ENCODE peak calls at places on chromosomes 3 and 15, in six cellular contexts. One of them, this sample, is unnamed.

GRCh38 chr15:93829115-93829849 is 402.1 kb upstream of the MCTP2 start:
- DNase-seq in HepG2: no peak
- DNase-seq in NB4: peak
- DNase-seq in K562: no peak
- DNase-seq in GM12878: no peak
- DNase-seq in A549: peak
- DNase-seq in this sample: no peak

GRCh38 chr3:78858165-78858564 is 909.6 kb downstream of the ROBO1 start:
- DNase-seq in GM12878: no peak
- DNase-seq in HepG2: no peak
- DNase-seq in NB4: no peak
- DNase-seq in K562: no peak
- DNase-seq in A549: no peak
- DNase-seq in this sample: no peak

GRCh38 chr15:100713163-100713867 is 110.9 kb downstream of the ASB7 start:
- DNase-seq in K562: no peak
- DNase-seq in GM12878: no peak
- DNase-seq in NB4: no peak
- DNase-seq in HepG2: peak
- DNase-seq in A549: peak
- DNase-seq in this sample: peak

GRCh38 chr3:184354121-184354728 is 7.2 kb downstream of the CLCN2 start:
- DNase-seq in A549: peak
- DNase-seq in HepG2: peak
- DNase-seq in GM12878: no peak
- DNase-seq in NB4: peak
- DNase-seq in K562: peak
- DNase-seq in this sample: peak

GRCh38 chr3:129310111-129310601 is 31.5 kb downstream of the HMCES start:
- DNase-seq in GM12878: no peak
- DNase-seq in HepG2: peak
- DNase-seq in NB4: no peak
- DNase-seq in K562: no peak
- DNase-seq in A549: no peak
- DNase-seq in this sample: no peak

GRCh38 chr3:123284399-123285010 is 82.8 kb downstream of the SEC22A start:
- DNase-seq in HepG2: no peak
- DNase-seq in A549: no peak
- DNase-seq in GM12878: no peak
- DNase-seq in K562: no peak
- DNase-seq in NB4: no peak
- DNase-seq in this sample: no peak

GRCh38 chr3:16343101-16343500 is 78.1 kb downstream of the OXNAD1 start:
- DNase-seq in NB4: no peak
- DNase-seq in K562: no peak
- DNase-seq in HepG2: no peak
- DNase-seq in A549: no peak
- DNase-seq in GM12878: no peak
- DNase-seq in this sample: no peak

GRCh38 chr15:52790941-52791751 is 1.0 kb upstream of the ONECUT1 start:
- DNase-seq in K562: no peak
- DNase-seq in A549: no peak
- DNase-seq in GM12878: no peak
- DNase-seq in HepG2: no peak
- DNase-seq in NB4: no peak
- DNase-seq in this sample: no peak

GRCh38 chr3:98713984-98714383 is 49.2 kb upstream of the ST3GAL6 start:
- DNase-seq in A549: no peak
- DNase-seq in HepG2: no peak
- DNase-seq in GM12878: no peak
- DNase-seq in K562: no peak
- DNase-seq in NB4: no peak
- DNase-seq in this sample: no peak

GRCh38 chr3:190120161-190121060 is at the start of gene P3H2:
- DNase-seq in NB4: no peak
- DNase-seq in K562: no peak
- DNase-seq in A549: peak
- DNase-seq in HepG2: peak
- DNase-seq in GM12878: no peak
- DNase-seq in this sample: peak

GRCh38 chr3:53744351-53744750 is 101.9 kb downstream of the CHDH start:
- DNase-seq in A549: no peak
- DNase-seq in NB4: no peak
- DNase-seq in K562: no peak
- DNase-seq in GM12878: no peak
- DNase-seq in HepG2: no peak
- DNase-seq in this sample: no peak

GRCh38 chr3:123071146-123071545 is 4.3 kb downstream of the PDIA5 start:
- DNase-seq in K562: no peak
- DNase-seq in HepG2: peak
- DNase-seq in A549: peak
- DNase-seq in NB4: peak
- DNase-seq in GM12878: no peak
- DNase-seq in this sample: no peak

GRCh38 chr3:63687569-63688233 is 35.2 kb downstream of the SNTN start:
- DNase-seq in K562: no peak
- DNase-seq in NB4: no peak
- DNase-seq in GM12878: no peak
- DNase-seq in A549: no peak
- DNase-seq in HepG2: no peak
- DNase-seq in this sample: no peak

GRCh38 chr3:71684752-71685151 is 40.5 kb downstream of the EIF4E3 start:
- DNase-seq in K562: no peak
- DNase-seq in GM12878: no peak
- DNase-seq in NB4: peak
- DNase-seq in A549: no peak
- DNase-seq in HepG2: no peak
- DNase-seq in this sample: peak

GRCh38 chr3:168248383-168249047 is 152.8 kb upstream of the GOLIM4 start:
- DNase-seq in A549: peak
- DNase-seq in NB4: no peak
- DNase-seq in K562: no peak
- DNase-seq in GM12878: no peak
- DNase-seq in HepG2: no peak
- DNase-seq in this sample: peak

GRCh38 chr3:17412950-17413530 is 329.4 kb downstream of the TBC1D5 start:
- DNase-seq in K562: peak
- DNase-seq in GM12878: peak
- DNase-seq in HepG2: peak
- DNase-seq in NB4: peak
- DNase-seq in A549: peak
- DNase-seq in this sample: peak

GRCh38 chr15:20295238-20295811 is 246.3 kb downstream of the GOLGA6L6 start:
- DNase-seq in HepG2: no peak
- DNase-seq in K562: no peak
- DNase-seq in NB4: no peak
- DNase-seq in A549: no peak
- DNase-seq in GM12878: no peak
- DNase-seq in this sample: no peak

GRCh38 chr15:63042879-63043340 is 363 bp downstream of the TPM1 start:
- DNase-seq in A549: no peak
- DNase-seq in GM12878: no peak
- DNase-seq in HepG2: no peak
- DNase-seq in K562: no peak
- DNase-seq in NB4: no peak
- DNase-seq in this sample: peak

GRCh38 chr3:45126730-45127129 is 19.4 kb downstream of the CDCP1 start:
- DNase-seq in NB4: no peak
- DNase-seq in A549: no peak
- DNase-seq in GM12878: no peak
- DNase-seq in HepG2: no peak
- DNase-seq in K562: no peak
- DNase-seq in this sample: no peak

GRCh38 chr15:60973637-60974415 is 255.3 kb downstream of the RORA start:
- DNase-seq in A549: no peak
- DNase-seq in GM12878: no peak
- DNase-seq in NB4: no peak
- DNase-seq in HepG2: no peak
- DNase-seq in K562: no peak
- DNase-seq in this sample: peak

GRCh38 chr15:48096813-48097212 is 24.0 kb upstream of the SLC24A5 start:
- DNase-seq in NB4: no peak
- DNase-seq in GM12878: no peak
- DNase-seq in HepG2: no peak
- DNase-seq in K562: no peak
- DNase-seq in A549: no peak
- DNase-seq in this sample: no peak

GRCh38 chr3:57974796-57975388 is 33.3 kb upstream of the FLNB start:
- DNase-seq in K562: peak
- DNase-seq in NB4: peak
- DNase-seq in HepG2: peak
- DNase-seq in GM12878: no peak
- DNase-seq in A549: peak
- DNase-seq in this sample: peak

GRCh38 chr3:143247007-143247563 is 127.5 kb downstream of the CHST2 start:
- DNase-seq in GM12878: no peak
- DNase-seq in A549: no peak
- DNase-seq in HepG2: no peak
- DNase-seq in K562: no peak
- DNase-seq in NB4: peak
- DNase-seq in this sample: no peak

GRCh38 chr3:108835101-108835500 is 12.5 kb downstream of the TRAT1 start:
- DNase-seq in K562: no peak
- DNase-seq in GM12878: no peak
- DNase-seq in HepG2: no peak
- DNase-seq in NB4: no peak
- DNase-seq in A549: no peak
- DNase-seq in this sample: no peak

GRCh38 chr3:156383433-156384025 is 171.4 kb downstream of the SSR3 start:
- DNase-seq in K562: no peak
- DNase-seq in HepG2: no peak
- DNase-seq in A549: no peak
- DNase-seq in NB4: no peak
- DNase-seq in GM12878: no peak
- DNase-seq in this sample: no peak

GRCh38 chr15:90271459-90272166 is 6.1 kb downstream of the NGRN start:
- DNase-seq in NB4: no peak
- DNase-seq in A549: no peak
- DNase-seq in HepG2: no peak
- DNase-seq in GM12878: no peak
- DNase-seq in K562: no peak
- DNase-seq in this sample: no peak

GRCh38 chr3:4052691-4053090 is 250.5 kb upstream of the SETMAR start:
- DNase-seq in K562: no peak
- DNase-seq in A549: no peak
- DNase-seq in HepG2: no peak
- DNase-seq in GM12878: no peak
- DNase-seq in NB4: no peak
- DNase-seq in this sample: no peak

GRCh38 chr15:66760358-66760967 is 58.4 kb downstream of the SMAD6 start:
- DNase-seq in K562: no peak
- DNase-seq in GM12878: no peak
- DNase-seq in HepG2: no peak
- DNase-seq in A549: no peak
- DNase-seq in NB4: no peak
- DNase-seq in this sample: no peak

DNA sequence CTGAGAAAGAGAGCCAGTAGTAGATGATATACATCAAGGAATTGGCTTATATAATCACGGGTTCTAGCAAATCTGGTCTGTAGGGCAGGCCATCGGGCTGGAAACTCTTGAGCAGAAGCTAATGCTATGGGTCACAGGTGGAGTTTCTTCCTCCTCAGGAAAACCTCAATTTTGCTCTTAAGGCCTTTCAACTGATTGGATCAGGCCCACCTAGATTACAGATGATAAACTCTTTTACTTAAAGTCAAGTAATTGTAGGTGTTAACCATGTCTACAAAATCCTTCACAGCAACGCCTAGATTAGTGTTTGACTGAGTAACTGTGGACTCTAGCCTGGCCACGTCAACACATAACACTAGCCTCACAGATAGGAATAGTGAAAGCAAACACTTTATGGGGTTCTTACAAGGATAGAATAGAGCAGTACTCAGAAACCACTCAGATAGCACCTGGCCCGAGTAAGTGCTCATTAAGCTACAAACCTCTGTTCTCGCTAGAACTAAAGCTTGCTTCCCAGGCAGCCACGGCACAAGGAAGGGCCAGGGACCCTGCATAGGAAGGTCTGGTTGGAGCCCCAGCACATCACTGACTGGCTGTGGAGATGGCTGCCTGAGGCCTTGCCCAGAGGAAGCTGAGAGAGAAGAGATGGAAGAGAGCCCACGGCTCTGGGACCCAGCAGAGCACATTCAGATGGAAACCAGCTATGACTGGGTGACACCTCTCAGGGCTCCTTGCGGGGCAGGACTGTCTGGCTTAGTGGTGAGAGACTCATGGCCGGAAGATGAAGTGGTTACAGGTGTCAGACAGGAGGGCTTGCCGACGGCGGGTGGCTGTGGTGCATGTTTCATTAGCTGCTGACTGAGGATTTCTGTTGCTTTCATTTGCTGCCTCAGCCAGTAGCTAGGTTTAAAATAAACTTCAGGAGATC is 202.5 kb upstream of the TLE3 start:
- DNase-seq in HepG2: no peak
- DNase-seq in GM12878: peak
- DNase-seq in NB4: no peak
- DNase-seq in K562: no peak
- DNase-seq in A549: no peak
- DNase-seq in this sample: no peak
- TF ChIP-seq MYC in HepG2: no peak
- TF ChIP-seq MYC in GM12878: no peak
- TF ChIP-seq MYC in NB4: no peak
- TF ChIP-seq MYC in K562: no peak
- TF ChIP-seq MYC in A549: no peak
- TF ChIP-seq MYC in this sample: no peak

GRCh38 chr15:73786518-73786917 is 33.4 kb upstream of the INSYN1 start:
- DNase-seq in A549: no peak
- DNase-seq in NB4: no peak
- DNase-seq in K562: no peak
- DNase-seq in GM12878: no peak
- DNase-seq in HepG2: no peak
- DNase-seq in this sample: no peak
- TF ChIP-seq CTCF in A549: no peak
- TF ChIP-seq CTCF in NB4: no peak
- TF ChIP-seq CTCF in K562: no peak
- TF ChIP-seq CTCF in GM12878: no peak
- TF ChIP-seq CTCF in HepG2: no peak
- TF ChIP-seq CTCF in this sample: no peak

GRCh38 chr15:82051664-82052063 is 5.8 kb upstream of the MEX3B start:
- DNase-seq in HepG2: no peak
- DNase-seq in K562: peak
- DNase-seq in GM12878: no peak
- DNase-seq in NB4: no peak
- DNase-seq in A549: peak
- DNase-seq in this sample: peak
- TF ChIP-seq MAX in HepG2: no peak
- TF ChIP-seq MAX in K562: no peak
- TF ChIP-seq MAX in GM12878: no peak
- TF ChIP-seq MAX in NB4: no peak
- TF ChIP-seq MAX in A549: no peak
- TF ChIP-seq MAX in this sample: no peak

DNA sequence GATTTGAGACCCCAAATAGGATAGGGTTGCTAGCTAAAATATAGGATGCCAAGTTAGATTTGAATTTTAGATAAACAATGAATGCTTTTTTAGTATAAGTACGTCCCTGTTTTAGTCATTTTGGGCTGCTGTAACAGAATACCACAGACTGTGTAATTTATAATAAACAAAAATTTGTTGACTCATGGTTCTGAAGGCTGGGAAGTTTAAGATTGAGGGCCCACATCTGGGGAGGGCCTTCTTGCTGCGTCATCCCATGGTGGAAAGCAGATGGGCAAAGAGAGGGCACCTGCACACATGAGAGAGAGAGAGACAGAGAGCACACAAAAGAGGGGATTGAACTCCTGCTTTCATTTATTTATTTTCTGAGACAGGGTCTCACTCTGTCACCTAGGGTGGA is 246.5 kb downstream of the EPHB1 start:
- DNase-seq in A549: no peak
- DNase-seq in HepG2: no peak
- DNase-seq in NB4: no peak
- DNase-seq in K562: no peak
- DNase-seq in GM12878: no peak
- DNase-seq in this sample: no peak
- TF ChIP-seq MYC in A549: no peak
- TF ChIP-seq MYC in HepG2: no peak
- TF ChIP-seq MYC in NB4: no peak
- TF ChIP-seq MYC in K562: no peak
- TF ChIP-seq MYC in GM12878: no peak
- TF ChIP-seq MYC in this sample: no peak